ENCODE peak calls at places on chromosomes 2 and 18, in seven cellular contexts. D is right atrium auricular region, B is osteoblast, Y is fibroblast of lung, L is left ventricle myocardium inferior, M is transverse colon, C is cardiac fibroblast. S is an unnamed sample.

GRCh38 chr2:169280502-169280901 is 81.8 kb downstream of the LRP2 start:
- DNase-seq in D (no peak), B (no peak), Y (no peak), L (no peak), M (no peak), C (no peak), S (no peak)

GRCh38 chr2:187593697-187594096 is 39.5 kb upstream of the TFPI start:
- DNase-seq in D (no peak), B (no peak), Y (no peak), L (no peak), M (no peak), C (peak), S (no peak)

GRCh38 chr2:239140346-239141020 is 260.3 kb downstream of the HDAC4 start:
- DNase-seq in D (no peak), B (peak), Y (no peak), L (no peak), M (no peak), C (no peak), S (no peak)

GRCh38 chr2:45169339-45170190 is 160.3 kb upstream of the SIX2 start:
- DNase-seq in D (no peak), B (peak), Y (no peak), L (no peak), M (no peak), C (peak), S (no peak)

GRCh38 chr18:77061946-77062517 is 70.6 kb downstream of the MBP start:
- DNase-seq in D (peak), B (peak), Y (no peak), L (no peak), M (no peak), C (no peak), S (no peak)

GRCh38 chr2:238169708-238170251 is 11.0 kb downstream of the ERFE start:
- DNase-seq in D (peak), B (peak), Y (peak), L (no peak), M (no peak), C (peak), S (no peak)

GRCh38 chr2:27984153-27984552 is 93.6 kb downstream of the BABAM2 start:
- DNase-seq in D (no peak), B (no peak), Y (no peak), L (no peak), M (no peak), C (no peak), S (no peak)

GRCh38 chr2:182666674-182667320 is 49.3 kb upstream of the DNAJC10 start:
- DNase-seq in D (no peak), B (peak), Y (peak), L (no peak), M (no peak), C (peak), S (no peak)

GRCh38 chr2:171469176-171469575 is 35.1 kb downstream of the DCAF17 start:
- DNase-seq in D (no peak), B (no peak), Y (no peak), L (no peak), M (no peak), C (no peak), S (no peak)

GRCh38 chr2:42091671-42092070 is 43.9 kb downstream of the PKDCC start:
- DNase-seq in D (no peak), B (peak), Y (no peak), L (no peak), M (no peak), C (no peak), S (no peak)

DNA sequence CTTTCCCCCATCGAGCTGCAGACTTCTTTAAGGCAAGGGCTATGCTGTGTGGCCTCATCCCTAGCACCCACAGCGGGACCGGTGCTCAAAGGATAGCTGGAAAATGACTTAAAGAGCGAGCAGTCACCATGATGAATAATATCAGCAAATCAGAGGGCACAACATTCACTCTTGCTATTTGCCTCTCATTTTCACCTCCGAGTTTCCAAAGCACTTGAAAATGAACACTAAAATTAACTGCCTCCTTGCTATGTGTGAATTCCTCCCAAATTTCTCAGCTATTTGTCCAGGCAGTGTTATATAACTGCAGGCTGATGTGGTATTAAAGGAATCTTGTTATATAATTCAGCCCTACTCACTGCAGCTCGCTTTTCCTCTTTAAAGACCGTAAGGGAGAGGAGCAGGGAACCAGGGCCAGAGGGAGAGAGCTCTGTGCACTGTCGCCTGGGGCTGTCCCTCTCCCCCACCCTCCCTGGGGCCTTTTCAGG is 1.5 kb downstream of the CYS1 start:
- DNase-seq in D (no peak), B (no peak), Y (no peak), L (no peak), M (no peak), C (no peak), S (no peak)
- H3K4me3 ChIP-seq in D (peak), B (peak), Y (peak), L (peak), M (peak), C (peak), S (peak)

GRCh38 chr18:8431036-8431435 is 178.2 kb upstream of the RAB12 start:
- DNase-seq in D (peak), B (no peak), Y (no peak), L (no peak), M (no peak), C (no peak), S (no peak)
- H3K4me3 ChIP-seq in D (no peak), B (no peak), Y (no peak), L (no peak), M (no peak), C (no peak), S (no peak)

GRCh38 chr18:9055626-9056025 is 46.9 kb upstream of the NDUFV2 start:
- DNase-seq in D (no peak), B (no peak), Y (no peak), L (no peak), M (no peak), C (no peak), S (no peak)
- H3K4me3 ChIP-seq in D (no peak), B (no peak), Y (no peak), L (no peak), M (no peak), C (no peak), S (no peak)

GRCh38 chr2:201120500-201120899 is 4.5 kb downstream of the CFLAR start:
- DNase-seq in D (no peak), B (no peak), Y (no peak), L (no peak), M (no peak), C (no peak), S (no peak)
- H3K4me3 ChIP-seq in D (peak), B (peak), Y (no peak), L (peak), M (peak), C (no peak), S (peak)